ENCODE peak calls at places on chromosomes 6 and 20, in five cellular contexts. Z is stomach, Y is K562, E is upper lobe of left lung, P is HepG2. O is an unnamed sample.

GRCh38 chr20:6075428-6076219 is 21.8 kb upstream of the LRRN4 start:
- DNase-seq in P (no peak), Y (no peak), Z (no peak), E (no peak), O (no peak)

GRCh38 chr6:32369678-32370077 is 2.0 kb downstream of the TSBP1 start:
- DNase-seq in P (no peak), Y (no peak), Z (no peak), E (no peak), O (no peak)

GRCh38 chr6:167937301-167937700 is 60.2 kb upstream of the KIF25 start:
- DNase-seq in E (no peak), Y (no peak), P (no peak), Z (no peak), O (no peak)

GRCh38 chr20:32354592-32355416 is 3.3 kb upstream of the ASXL1 start:
- DNase-seq in P (peak), Y (no peak), E (no peak), Z (no peak), O (no peak)

GRCh38 chr6:105136433-105137350 is 43.1 kb downstream of the POPDC3 start:
- DNase-seq in E (peak), Y (peak), P (no peak), Z (peak), O (peak)

GRCh38 chr6:32885698-32886286 is 31.8 kb downstream of the PSMB9 start:
- DNase-seq in P (peak), Z (no peak), Y (no peak), E (no peak), O (no peak)

GRCh38 chr6:168333039-168333438 is 13.5 kb upstream of the DACT2 start:
- DNase-seq in E (no peak), P (peak), Z (no peak), Y (peak), O (peak)

GRCh38 chr20:44861547-44862006 is 23.9 kb upstream of the YWHAB start:
- DNase-seq in Z (peak), Y (no peak), P (no peak), E (no peak), O (no peak)

GRCh38 chr20:14568225-14568624 is 230.8 kb upstream of the FLRT3 start:
- DNase-seq in Y (no peak), Z (no peak), E (no peak), P (no peak), O (no peak)

GRCh38 chr20:23536601-23537000 is 31.7 kb downstream of the CST9L start:
- DNase-seq in E (no peak), P (no peak), Z (no peak), Y (no peak), O (no peak)

GRCh38 chr6:169073311-169073710 is 180.3 kb downstream of the THBS2 start:
- DNase-seq in Y (no peak), E (no peak), Z (no peak), P (no peak), O (no peak)

GRCh38 chr6:41768545-41769308 is 11.0 kb downstream of the FRS3 start:
- DNase-seq in E (no peak), P (peak), Y (peak), Z (peak), O (peak)

GRCh38 chr6:117496383-117496990 is 14.0 kb downstream of the DCBLD1 start:
- DNase-seq in E (no peak), P (no peak), Y (no peak), Z (no peak), O (no peak)

GRCh38 chr6:105068407-105068806 is 111.4 kb downstream of the POPDC3 start:
- DNase-seq in Z (no peak), Y (no peak), E (no peak), P (peak), O (no peak)

GRCh38 chr20:36480456-36481048 is 60.8 kb upstream of the MYL9 start:
- DNase-seq in Z (no peak), P (no peak), Y (no peak), E (no peak), O (no peak)

GRCh38 chr6:68059894-68060293 is 575.2 kb upstream of the ADGRB3 start:
- DNase-seq in E (no peak), Z (no peak), Y (no peak), P (no peak), O (no peak)

GRCh38 chr20:15703171-15703911 is 869.9 kb downstream of the KIF16B start:
- DNase-seq in Y (no peak), P (peak), E (no peak), Z (no peak), O (no peak)

GRCh38 chr6:95280690-95281273 is 296.6 kb upstream of the MANEA start:
- DNase-seq in Y (peak), E (no peak), Z (no peak), P (no peak), O (no peak)

GRCh38 chr6:15484115-15484514 is 178.7 kb downstream of the DTNBP1 start:
- DNase-seq in Z (no peak), Y (no peak), E (no peak), P (no peak), O (no peak)

GRCh38 chr6:132703936-132704335 is 9.9 kb downstream of the VNN1 start:
- DNase-seq in E (no peak), Z (no peak), Y (no peak), P (no peak), O (no peak)

GRCh38 chr20:7313047-7313446 is 545.6 kb downstream of the BMP2 start:
- DNase-seq in P (no peak), E (no peak), Y (no peak), Z (no peak), O (no peak)

GRCh38 chr6:24827162-24827561 is 28.4 kb upstream of the ARMH2 start:
- DNase-seq in Z (peak), Y (no peak), E (no peak), P (no peak), O (no peak)

GRCh38 chr6:45900808-45901752 is 114.6 kb downstream of the CLIC5 start:
- DNase-seq in P (no peak), Z (no peak), Y (no peak), E (no peak), O (no peak)

DNA sequence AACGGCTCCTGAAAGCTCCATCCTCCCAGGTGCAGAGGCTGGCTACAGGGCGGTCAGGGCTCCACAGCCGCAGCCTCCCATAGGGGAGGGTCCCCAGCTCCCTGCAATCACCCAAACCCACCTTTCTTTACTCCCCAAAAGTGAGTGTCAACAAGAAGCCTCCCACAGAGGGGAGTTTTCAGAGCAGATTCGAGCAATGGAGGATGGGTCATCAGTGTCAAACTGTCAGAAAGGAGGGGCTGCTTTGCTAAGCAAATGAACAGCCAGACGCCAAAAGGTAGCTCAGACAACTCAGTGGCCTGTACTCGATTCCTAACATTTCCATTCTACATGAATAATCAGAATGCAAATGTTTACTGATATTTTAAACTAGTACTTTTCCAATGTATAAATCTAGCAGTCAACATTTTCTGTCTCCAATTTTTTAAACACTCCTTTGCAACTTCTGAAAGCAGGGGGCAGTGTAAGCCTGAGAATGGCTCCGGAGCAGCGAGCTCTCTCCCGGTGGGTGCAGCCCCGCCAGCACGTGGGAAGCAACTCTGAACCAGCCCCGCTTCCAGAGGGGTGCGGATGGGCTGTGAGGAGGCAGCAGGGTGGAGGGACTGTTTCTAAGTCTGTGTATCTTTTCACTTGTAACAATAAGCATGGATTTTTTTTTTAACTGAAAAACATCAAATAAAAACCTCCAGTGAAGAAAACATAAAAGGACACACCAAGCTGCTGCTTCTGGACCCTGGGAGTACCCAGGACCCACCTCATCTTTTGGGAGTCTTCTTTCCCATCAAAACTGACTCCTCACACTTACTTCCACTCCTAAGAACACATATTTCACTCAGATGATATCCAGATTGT is 54.9 kb downstream of the TAF4 start:
- DNase-seq in Y (peak), P (peak), E (no peak), Z (peak), O (peak)
- TF ChIP-seq POLR2AphosphoS5 in Y (no peak), P (no peak), E (no peak), Z (peak), O (no peak)

GRCh38 chr20:45890997-45891983 is at the start of the genes CTSA and NEURL2:
- DNase-seq in P (peak), Z (peak), E (peak), Y (peak), O (peak)
- TF ChIP-seq POLR2A in P (peak), Z (no peak), E (peak), Y (peak), O (peak)

DNA sequence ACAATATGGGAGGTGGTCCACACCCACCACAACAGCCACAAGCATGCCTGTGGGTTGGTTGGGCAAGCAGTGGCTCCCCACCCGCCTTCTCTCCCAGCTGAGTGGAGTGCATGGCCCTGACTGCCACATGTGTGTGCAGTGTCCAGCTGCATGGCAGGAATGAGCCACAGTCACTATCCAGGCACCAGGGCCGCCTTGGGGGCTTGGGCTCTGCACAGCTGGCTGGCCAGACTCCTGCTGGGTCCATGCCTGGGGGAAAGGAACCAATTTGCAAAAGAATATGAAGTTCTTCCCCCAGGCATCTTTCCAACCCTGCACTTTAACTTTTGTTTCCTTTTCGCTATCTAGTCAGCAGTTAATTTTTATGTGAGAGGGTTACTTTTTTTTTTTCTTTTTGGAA is 11.6 kb upstream of the ASCC3 start:
- DNase-seq in Z (no peak), E (peak), P (no peak), Y (no peak), O (no peak)
- TF ChIP-seq EP300 in Z (no peak), E (no peak), P (no peak), Y (no peak), O (no peak)

DNA sequence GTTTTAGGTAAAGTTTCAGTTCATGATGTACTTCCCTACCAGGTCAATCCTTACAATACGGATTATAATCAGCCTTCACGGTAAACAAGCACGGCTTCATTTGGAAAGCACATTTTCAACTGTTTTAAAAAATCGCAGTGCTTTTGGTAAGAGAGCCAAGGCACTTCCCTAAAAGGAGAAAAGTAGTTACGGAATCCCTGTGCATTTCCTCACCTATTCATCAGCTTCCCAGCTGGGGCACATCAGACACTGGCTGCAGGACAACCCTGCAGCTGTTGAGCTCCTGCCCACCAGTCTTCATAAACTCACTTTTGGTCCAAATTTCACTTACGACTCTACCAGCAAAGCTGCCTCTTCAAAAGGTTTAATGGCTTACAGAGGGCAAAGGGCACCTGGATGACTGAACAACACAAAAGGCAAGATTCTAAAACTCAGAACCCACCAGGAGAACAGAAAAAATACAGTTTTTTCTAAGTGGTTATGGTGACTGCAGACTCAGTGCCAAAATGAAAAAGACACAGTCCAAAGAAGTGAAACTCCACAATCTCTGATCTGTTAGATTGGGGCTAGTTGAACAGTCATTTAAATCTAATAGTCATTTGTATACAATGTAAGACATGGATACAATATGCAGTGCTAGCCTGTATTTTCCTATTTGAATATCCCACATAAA is 7.5 kb downstream of the SNX5 start:
- DNase-seq in E (no peak), Y (no peak), Z (no peak), P (peak), O (peak)
- TF ChIP-seq POLR2AphosphoS5 in E (peak), Y (no peak), Z (peak), P (peak), O (peak)

GRCh38 chr6:18263561-18264337 is 581 bp downstream of the DEK start:
- DNase-seq in Y (peak), E (peak), Z (peak), P (no peak), O (peak)

GRCh38 chr6:18262812-18263560 is 1.3 kb downstream of the DEK start:
- DNase-seq in E (no peak), Z (no peak), Y (no peak), P (peak), O (no peak)

GRCh38 chr6:18265787-18266523 is 1.6 kb upstream of the DEK start:
- DNase-seq in Y (no peak), Z (no peak), P (no peak), E (peak), O (no peak)

GRCh38 chr6:18265099-18265372 is 706 bp upstream of the DEK start:
- DNase-seq in Y (no peak), E (no peak), P (no peak), Z (no peak), O (no peak)

GRCh38 chr6:18264338-18265098 is at the start of gene DEK:
- DNase-seq in Y (peak), E (peak), Z (peak), P (peak), O (peak)
- TF ChIP-seq POLR2A in Y (peak), E (no peak), Z (no peak), P (peak), O (peak)

GRCh38 chr20:42955713-42956112 is 234.0 kb downstream of the PTPRT start:
- DNase-seq in Y (no peak), P (no peak), E (no peak), Z (no peak), O (no peak)

GRCh38 chr20:42945194-42945593 is 244.5 kb downstream of the PTPRT start:
- DNase-seq in Z (no peak), Y (no peak), E (no peak), P (no peak), O (no peak)

GRCh38 chr20:42945595-42945994 is 244.1 kb downstream of the PTPRT start:
- DNase-seq in E (no peak), Y (no peak), P (no peak), Z (no peak), O (no peak)

GRCh38 chr20:42949865-42950264 is 239.8 kb downstream of the PTPRT start:
- DNase-seq in P (no peak), Z (no peak), Y (no peak), E (no peak), O (no peak)
- TF ChIP-seq EP300 in P (no peak), Z (no peak), Y (no peak), E (no peak), O (no peak)

DNA sequence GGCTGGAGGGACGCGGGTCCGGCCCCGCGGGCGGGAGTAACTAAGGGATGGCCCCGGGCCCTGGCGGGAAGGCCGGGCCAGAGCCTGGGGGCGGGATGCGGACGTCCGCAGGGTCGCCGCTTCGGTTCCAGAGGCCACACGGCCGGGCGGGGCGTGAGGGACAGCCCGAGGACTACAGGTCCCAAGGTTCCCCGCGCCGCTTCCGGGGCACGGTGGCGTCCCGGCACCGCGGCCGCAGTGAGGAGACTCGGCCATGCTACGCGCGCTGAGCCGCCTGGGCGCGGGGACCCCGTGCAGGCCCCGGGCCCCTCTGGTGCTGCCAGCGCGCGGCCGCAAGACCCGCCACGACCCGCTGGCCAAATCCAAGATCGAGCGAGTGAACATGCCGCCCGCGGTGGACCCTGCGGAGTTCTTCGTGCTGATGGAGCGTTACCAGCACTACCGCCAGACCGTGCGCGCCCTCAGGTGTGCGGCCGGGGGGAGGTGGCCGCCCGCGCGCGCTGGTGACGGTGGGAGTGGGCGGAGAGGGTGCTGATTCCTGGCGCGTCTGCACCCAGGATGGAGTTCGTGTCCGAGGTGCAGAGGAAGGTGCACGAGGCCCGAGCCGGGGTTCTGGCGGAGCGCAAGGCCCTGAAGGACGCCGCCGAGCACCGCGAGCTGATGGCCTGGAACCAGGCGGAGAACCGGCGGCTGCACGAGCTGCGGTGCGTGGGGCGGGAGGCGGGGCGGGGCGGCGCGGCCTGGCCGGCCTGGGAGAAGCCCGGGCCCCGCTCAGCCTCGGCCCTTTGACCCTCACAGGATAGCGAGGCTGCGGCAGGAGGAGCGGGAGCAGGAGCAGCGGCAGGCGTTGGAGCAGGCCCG is at the start of gene MRPS26:
- DNase-seq in Y (peak), Z (peak), E (peak), P (peak), O (peak)
- TF ChIP-seq POLR2AphosphoS5 in Y (peak), Z (peak), E (peak), P (peak), O (peak)

DNA sequence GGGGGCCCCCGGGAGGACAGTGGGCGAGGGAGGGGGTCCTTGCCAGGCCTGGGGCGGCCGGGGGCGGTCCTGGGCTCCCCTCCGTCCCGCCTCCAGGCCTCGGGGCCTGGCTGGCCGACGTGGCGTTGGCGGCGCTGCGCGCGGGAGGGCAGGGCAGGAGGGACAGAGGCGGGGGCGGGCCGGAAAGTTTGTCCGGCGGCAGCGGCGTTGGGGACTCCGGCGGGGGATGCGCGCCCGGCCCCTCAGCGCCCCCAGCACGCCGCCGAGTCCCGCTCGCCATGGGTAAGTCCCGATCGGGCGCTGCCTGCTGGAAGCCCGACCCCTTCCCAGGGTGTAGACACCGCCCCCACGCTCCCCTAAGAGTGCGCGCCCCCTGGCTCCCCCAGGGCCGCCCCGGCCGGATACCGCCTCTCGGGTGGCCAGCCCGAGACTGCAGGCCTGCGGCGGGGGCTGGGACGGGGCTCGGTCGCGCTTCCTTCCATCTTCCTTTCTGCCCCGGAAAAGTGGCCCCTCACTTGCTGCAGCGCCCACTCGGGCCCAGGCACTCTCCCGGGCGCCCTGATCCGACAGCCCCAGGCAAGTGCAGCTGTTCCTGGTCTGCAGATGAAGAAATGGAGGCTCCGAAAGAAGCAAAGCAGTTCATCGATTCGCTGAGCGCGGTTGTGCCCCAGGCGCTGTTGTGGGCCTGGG is at the start of gene SLC2A10:
- DNase-seq in E (peak), Z (peak), Y (peak), P (peak), O (peak)
- TF ChIP-seq POLR2A in E (no peak), Z (no peak), Y (no peak), P (peak), O (no peak)